ENCODE peak calls at places on chromosome 12, in eight cellular contexts. One of them, this sample, is unnamed.

GRCh38 chr12:14695685-14696084 is 714 bp downstream of the GUCY2C start:
- ATAC-seq in upper lobe of left lung: no peak
- ATAC-seq in natural killer cell: no peak
- ATAC-seq in left ventricle myocardium superior: no peak
- ATAC-seq in thoracic aorta: no peak
- ATAC-seq in right cardiac atrium: no peak
- ATAC-seq in GM12878: no peak
- ATAC-seq in right lobe of liver: no peak
- ATAC-seq in this sample: no peak

GRCh38 chr12:63041601-63042000 is 106.7 kb upstream of the PPM1H start:
- ATAC-seq in right cardiac atrium: no peak
- ATAC-seq in GM12878: no peak
- ATAC-seq in upper lobe of left lung: no peak
- ATAC-seq in right lobe of liver: no peak
- ATAC-seq in thoracic aorta: no peak
- ATAC-seq in natural killer cell: no peak
- ATAC-seq in left ventricle myocardium superior: no peak
- ATAC-seq in this sample: no peak

GRCh38 chr12:115998119-115998633 is 279.3 kb downstream of the MED13L start:
- ATAC-seq in upper lobe of left lung: peak; percentile 73
- ATAC-seq in left ventricle myocardium superior: peak; percentile 42
- ATAC-seq in GM12878: peak; percentile 68
- ATAC-seq in natural killer cell: peak; percentile 50
- ATAC-seq in right cardiac atrium: peak; percentile 58
- ATAC-seq in thoracic aorta: peak; percentile 80
- ATAC-seq in right lobe of liver: peak; percentile 54
- ATAC-seq in this sample: no peak

GRCh38 chr12:89348894-89349669 is 3.2 kb downstream of the DUSP6 start:
- ATAC-seq in right lobe of liver: no peak
- ATAC-seq in right cardiac atrium: no peak
- ATAC-seq in left ventricle myocardium superior: no peak
- ATAC-seq in natural killer cell: no peak
- ATAC-seq in GM12878: no peak
- ATAC-seq in thoracic aorta: no peak
- ATAC-seq in upper lobe of left lung: no peak
- ATAC-seq in this sample: no peak

GRCh38 chr12:2627343-2628191 is 167.2 kb upstream of the FKBP4 start:
- ATAC-seq in GM12878: no peak
- ATAC-seq in upper lobe of left lung: no peak
- ATAC-seq in thoracic aorta: no peak
- ATAC-seq in natural killer cell: no peak
- ATAC-seq in left ventricle myocardium superior: no peak
- ATAC-seq in right cardiac atrium: no peak
- ATAC-seq in right lobe of liver: no peak
- ATAC-seq in this sample: no peak

GRCh38 chr12:59833408-59833807 is 237.6 kb downstream of the SLC16A7 start:
- ATAC-seq in GM12878: no peak
- ATAC-seq in right cardiac atrium: no peak
- ATAC-seq in left ventricle myocardium superior: no peak
- ATAC-seq in natural killer cell: no peak
- ATAC-seq in thoracic aorta: no peak
- ATAC-seq in right lobe of liver: no peak
- ATAC-seq in upper lobe of left lung: no peak
- ATAC-seq in this sample: no peak

GRCh38 chr12:1130164-1130563 is 139.1 kb downstream of the ERC1 start:
- ATAC-seq in left ventricle myocardium superior: no peak
- ATAC-seq in thoracic aorta: no peak
- ATAC-seq in right lobe of liver: peak; percentile 85
- ATAC-seq in upper lobe of left lung: peak; percentile 24
- ATAC-seq in GM12878: peak; percentile 66
- ATAC-seq in right cardiac atrium: no peak
- ATAC-seq in natural killer cell: no peak
- ATAC-seq in this sample: no peak

GRCh38 chr12:128267651-128268347 is 829 bp downstream of the TMEM132C start:
- ATAC-seq in right cardiac atrium: peak; percentile 52
- ATAC-seq in GM12878: no peak
- ATAC-seq in natural killer cell: no peak
- ATAC-seq in upper lobe of left lung: peak; percentile 11
- ATAC-seq in thoracic aorta: no peak
- ATAC-seq in left ventricle myocardium superior: peak; percentile 46
- ATAC-seq in right lobe of liver: no peak
- ATAC-seq in this sample: no peak

GRCh38 chr12:114848661-114849060 is 164.7 kb upstream of the TBX3 start:
- ATAC-seq in right cardiac atrium: peak; percentile 76
- ATAC-seq in natural killer cell: no peak
- ATAC-seq in left ventricle myocardium superior: peak; percentile 71
- ATAC-seq in upper lobe of left lung: peak; percentile 56
- ATAC-seq in GM12878: no peak
- ATAC-seq in thoracic aorta: no peak
- ATAC-seq in right lobe of liver: no peak
- ATAC-seq in this sample: no peak

GRCh38 chr12:50401383-50402155 is 884 bp downstream of the LARP4 start:
- ATAC-seq in left ventricle myocardium superior: peak; percentile 35
- ATAC-seq in right lobe of liver: peak; percentile 27
- ATAC-seq in natural killer cell: no peak
- ATAC-seq in GM12878: peak; percentile 10
- ATAC-seq in upper lobe of left lung: peak; percentile 38
- ATAC-seq in thoracic aorta: no peak
- ATAC-seq in right cardiac atrium: peak; percentile 47
- ATAC-seq in this sample: peak; percentile 31

GRCh38 chr12:95574799-95575452 is 23.6 kb upstream of the USP44 start:
- ATAC-seq in right lobe of liver: peak; percentile 83
- ATAC-seq in right cardiac atrium: peak; percentile 59
- ATAC-seq in natural killer cell: no peak
- ATAC-seq in thoracic aorta: no peak
- ATAC-seq in GM12878: no peak
- ATAC-seq in left ventricle myocardium superior: no peak
- ATAC-seq in upper lobe of left lung: peak; percentile 72
- ATAC-seq in this sample: no peak

GRCh38 chr12:123150273-123150803 is 552 bp downstream of the PITPNM2 start:
- ATAC-seq in GM12878: peak; percentile 37
- ATAC-seq in right cardiac atrium: peak; percentile 69
- ATAC-seq in left ventricle myocardium superior: peak; percentile 60
- ATAC-seq in natural killer cell: peak; percentile 33
- ATAC-seq in thoracic aorta: no peak
- ATAC-seq in right lobe of liver: peak; percentile 43
- ATAC-seq in upper lobe of left lung: peak; percentile 67
- ATAC-seq in this sample: peak; percentile 46

GRCh38 chr12:99043319-99043914 is 398.3 kb downstream of the APAF1 start:
- ATAC-seq in right lobe of liver: peak; percentile 85
- ATAC-seq in GM12878: peak; percentile 82
- ATAC-seq in left ventricle myocardium superior: no peak
- ATAC-seq in natural killer cell: no peak
- ATAC-seq in thoracic aorta: no peak
- ATAC-seq in upper lobe of left lung: peak; percentile 80
- ATAC-seq in right cardiac atrium: no peak
- ATAC-seq in this sample: no peak

GRCh38 chr12:44158746-44159145 is 322.9 kb downstream of the TMEM117 start:
- ATAC-seq in left ventricle myocardium superior: no peak
- ATAC-seq in thoracic aorta: no peak
- ATAC-seq in right lobe of liver: peak; percentile 52
- ATAC-seq in upper lobe of left lung: no peak
- ATAC-seq in natural killer cell: no peak
- ATAC-seq in GM12878: no peak
- ATAC-seq in right cardiac atrium: no peak
- ATAC-seq in this sample: no peak

GRCh38 chr12:14655284-14655683 is 41.1 kb downstream of the GUCY2C start:
- ATAC-seq in upper lobe of left lung: no peak
- ATAC-seq in natural killer cell: no peak
- ATAC-seq in thoracic aorta: no peak
- ATAC-seq in right lobe of liver: no peak
- ATAC-seq in left ventricle myocardium superior: no peak
- ATAC-seq in GM12878: no peak
- ATAC-seq in right cardiac atrium: no peak
- ATAC-seq in this sample: no peak

GRCh38 chr12:47391566-47391965 is 311.8 kb upstream of the AMIGO2 start:
- ATAC-seq in left ventricle myocardium superior: no peak
- ATAC-seq in right cardiac atrium: no peak
- ATAC-seq in thoracic aorta: no peak
- ATAC-seq in GM12878: peak; percentile 65
- ATAC-seq in natural killer cell: peak; percentile 89
- ATAC-seq in upper lobe of left lung: no peak
- ATAC-seq in right lobe of liver: no peak
- ATAC-seq in this sample: no peak

GRCh38 chr12:128933926-128934325 is 80.6 kb downstream of the GLT1D1 start:
- ATAC-seq in left ventricle myocardium superior: no peak
- ATAC-seq in right lobe of liver: no peak
- ATAC-seq in GM12878: no peak
- ATAC-seq in upper lobe of left lung: no peak
- ATAC-seq in right cardiac atrium: no peak
- ATAC-seq in thoracic aorta: no peak
- ATAC-seq in natural killer cell: no peak
- ATAC-seq in this sample: no peak

GRCh38 chr12:10131101-10131632 is 1.2 kb upstream of the CLEC7A start:
- ATAC-seq in left ventricle myocardium superior: peak; percentile 32
- ATAC-seq in thoracic aorta: no peak
- ATAC-seq in GM12878: no peak
- ATAC-seq in natural killer cell: no peak
- ATAC-seq in upper lobe of left lung: peak; percentile 70
- ATAC-seq in right lobe of liver: no peak
- ATAC-seq in right cardiac atrium: peak; percentile 37
- ATAC-seq in this sample: no peak

GRCh38 chr12:15037091-15037723 is 64.4 kb downstream of the PDE6H start:
- ATAC-seq in natural killer cell: no peak
- ATAC-seq in thoracic aorta: no peak
- ATAC-seq in GM12878: no peak
- ATAC-seq in right lobe of liver: no peak
- ATAC-seq in left ventricle myocardium superior: no peak
- ATAC-seq in upper lobe of left lung: no peak
- ATAC-seq in right cardiac atrium: no peak
- ATAC-seq in this sample: no peak

GRCh38 chr12:120821878-120822277 is 82.3 kb downstream of the SPPL3 start:
- ATAC-seq in right cardiac atrium: no peak
- ATAC-seq in thoracic aorta: no peak
- ATAC-seq in left ventricle myocardium superior: no peak
- ATAC-seq in natural killer cell: no peak
- ATAC-seq in GM12878: peak; percentile 91
- ATAC-seq in right lobe of liver: no peak
- ATAC-seq in upper lobe of left lung: no peak
- ATAC-seq in this sample: no peak

GRCh38 chr12:95763809-95764253 is 26.7 kb downstream of the NTN4 start:
- ATAC-seq in right lobe of liver: no peak
- ATAC-seq in natural killer cell: no peak
- ATAC-seq in upper lobe of left lung: peak; percentile 89
- ATAC-seq in thoracic aorta: peak; percentile 65
- ATAC-seq in right cardiac atrium: peak; percentile 90
- ATAC-seq in GM12878: no peak
- ATAC-seq in left ventricle myocardium superior: peak; percentile 90
- ATAC-seq in this sample: peak; percentile 92

GRCh38 chr12:106645074-106645421 is 62.2 kb downstream of the RFX4 start:
- ATAC-seq in left ventricle myocardium superior: peak; percentile 95
- ATAC-seq in right lobe of liver: peak; percentile 63
- ATAC-seq in upper lobe of left lung: no peak
- ATAC-seq in natural killer cell: no peak
- ATAC-seq in thoracic aorta: no peak
- ATAC-seq in GM12878: no peak
- ATAC-seq in right cardiac atrium: peak; percentile 84
- ATAC-seq in this sample: peak; percentile 72

GRCh38 chr12:116502989-116503496 is 56.1 kb upstream of the MAP1LC3B2 start:
- ATAC-seq in GM12878: no peak
- ATAC-seq in thoracic aorta: no peak
- ATAC-seq in right cardiac atrium: peak; percentile 53
- ATAC-seq in upper lobe of left lung: peak; percentile 46
- ATAC-seq in left ventricle myocardium superior: peak; percentile 93
- ATAC-seq in right lobe of liver: no peak
- ATAC-seq in natural killer cell: no peak
- ATAC-seq in this sample: no peak

GRCh38 chr12:43776498-43776897 is 17.7 kb downstream of the IRAK4 start:
- ATAC-seq in natural killer cell: peak; percentile 46
- ATAC-seq in right lobe of liver: peak; percentile 45
- ATAC-seq in upper lobe of left lung: no peak
- ATAC-seq in right cardiac atrium: no peak
- ATAC-seq in GM12878: peak; percentile 75
- ATAC-seq in thoracic aorta: no peak
- ATAC-seq in left ventricle myocardium superior: no peak
- ATAC-seq in this sample: no peak

GRCh38 chr12:7501031-7501585 is 2.5 kb downstream of the CD163 start:
- ATAC-seq in left ventricle myocardium superior: peak; percentile 25
- ATAC-seq in right cardiac atrium: no peak
- ATAC-seq in upper lobe of left lung: peak; percentile 50
- ATAC-seq in right lobe of liver: peak; percentile 36
- ATAC-seq in thoracic aorta: no peak
- ATAC-seq in natural killer cell: no peak
- ATAC-seq in GM12878: no peak
- ATAC-seq in this sample: no peak

GRCh38 chr12:107474639-107475539 is 210.7 kb upstream of the PWP1 start:
- ATAC-seq in natural killer cell: no peak
- ATAC-seq in left ventricle myocardium superior: no peak
- ATAC-seq in right cardiac atrium: no peak
- ATAC-seq in right lobe of liver: no peak
- ATAC-seq in GM12878: no peak
- ATAC-seq in upper lobe of left lung: no peak
- ATAC-seq in thoracic aorta: no peak
- ATAC-seq in this sample: no peak

GRCh38 chr12:74111688-74112360 is 425.8 kb upstream of the ATXN7L3B start:
- ATAC-seq in upper lobe of left lung: peak; percentile 19
- ATAC-seq in right lobe of liver: peak; percentile 46
- ATAC-seq in left ventricle myocardium superior: no peak
- ATAC-seq in right cardiac atrium: no peak
- ATAC-seq in natural killer cell: no peak
- ATAC-seq in GM12878: peak; percentile 89
- ATAC-seq in thoracic aorta: no peak
- ATAC-seq in this sample: no peak

GRCh38 chr12:13044859-13045384 is 741 bp downstream of the FAM234B start:
- ATAC-seq in GM12878: no peak
- ATAC-seq in right lobe of liver: no peak
- ATAC-seq in natural killer cell: no peak
- ATAC-seq in right cardiac atrium: no peak
- ATAC-seq in left ventricle myocardium superior: no peak
- ATAC-seq in upper lobe of left lung: no peak
- ATAC-seq in thoracic aorta: peak; percentile 22
- ATAC-seq in this sample: no peak

GRCh38 chr12:92619730-92620684 is 82.8 kb upstream of the PLEKHG7 start:
- ATAC-seq in left ventricle myocardium superior: no peak
- ATAC-seq in right cardiac atrium: no peak
- ATAC-seq in right lobe of liver: no peak
- ATAC-seq in thoracic aorta: no peak
- ATAC-seq in upper lobe of left lung: no peak
- ATAC-seq in GM12878: no peak
- ATAC-seq in natural killer cell: no peak
- ATAC-seq in this sample: no peak

GRCh38 chr12:87107270-87107669 is 851.1 kb upstream of the MGAT4C start:
- ATAC-seq in right lobe of liver: no peak
- ATAC-seq in left ventricle myocardium superior: no peak
- ATAC-seq in GM12878: no peak
- ATAC-seq in thoracic aorta: no peak
- ATAC-seq in natural killer cell: no peak
- ATAC-seq in upper lobe of left lung: no peak
- ATAC-seq in right cardiac atrium: no peak
- ATAC-seq in this sample: no peak

GRCh38 chr12:58812229-58812628 is 108.1 kb downstream of the LRIG3 start:
- ATAC-seq in right cardiac atrium: no peak
- ATAC-seq in natural killer cell: no peak
- ATAC-seq in thoracic aorta: no peak
- ATAC-seq in right lobe of liver: peak; percentile 67
- ATAC-seq in left ventricle myocardium superior: no peak
- ATAC-seq in GM12878: no peak
- ATAC-seq in upper lobe of left lung: no peak
- ATAC-seq in this sample: no peak

GRCh38 chr12:64445490-64445889 is 6.4 kb upstream of the TBK1 start:
- ATAC-seq in right cardiac atrium: no peak
- ATAC-seq in GM12878: no peak
- ATAC-seq in right lobe of liver: no peak
- ATAC-seq in thoracic aorta: no peak
- ATAC-seq in upper lobe of left lung: no peak
- ATAC-seq in left ventricle myocardium superior: no peak
- ATAC-seq in natural killer cell: no peak
- ATAC-seq in this sample: no peak

GRCh38 chr12:71686658-71687025 is 760 bp downstream of the TMEM19 start:
- ATAC-seq in GM12878: no peak
- ATAC-seq in right cardiac atrium: no peak
- ATAC-seq in upper lobe of left lung: no peak
- ATAC-seq in natural killer cell: no peak
- ATAC-seq in thoracic aorta: peak; percentile 21
- ATAC-seq in right lobe of liver: no peak
- ATAC-seq in left ventricle myocardium superior: no peak
- ATAC-seq in this sample: no peak

GRCh38 chr12:106333756-106334155 is 23.8 kb upstream of the POLR3B start:
- ATAC-seq in natural killer cell: no peak
- ATAC-seq in GM12878: no peak
- ATAC-seq in right cardiac atrium: no peak
- ATAC-seq in left ventricle myocardium superior: no peak
- ATAC-seq in upper lobe of left lung: no peak
- ATAC-seq in right lobe of liver: no peak
- ATAC-seq in thoracic aorta: no peak
- ATAC-seq in this sample: no peak